ENCODE peak calls at places on chromosomes 11 and 22, in seven cellular contexts. C is GM23248, J is H9, A is lung, F is HCT116, E is tibial artery, Y is lower lobe of right lung. R is an unnamed sample. For H3K27me3, the result is how much of the 10 kb centered on the place peaks cover.

GRCh38 chr22:37079668-37080171 is 28.2 kb downstream of the KCTD17 start:
- DNase-seq in C (peak), J (no peak), A (no peak), F (no peak), E (no peak), Y (peak), R (no peak)

GRCh38 chr11:133714471-133715375 is 130.6 kb downstream of the SPATA19 start:
- DNase-seq in C (no peak), J (no peak), A (no peak), F (no peak), E (no peak), Y (no peak), R (peak)

GRCh38 chr22:23118647-23119491 is 22.9 kb downstream of the RSPH14 start:
- DNase-seq in C (no peak), J (no peak), A (no peak), F (no peak), E (no peak), Y (no peak), R (no peak)

GRCh38 chr22:22871536-22872278 is 15.9 kb upstream of the IGLL5 start:
- DNase-seq in C (no peak), J (no peak), A (no peak), F (no peak), E (no peak), Y (no peak), R (no peak)

GRCh38 chr11:7514099-7514725 is 413 bp downstream of the PPFIBP2 start:
- DNase-seq in C (peak), J (no peak), A (no peak), F (no peak), E (peak), Y (peak), R (no peak)

GRCh38 chr11:9738126-9738525 is 74.2 kb downstream of the SWAP70 start:
- DNase-seq in C (no peak), J (no peak), A (no peak), F (no peak), E (peak), Y (no peak), R (no peak)

GRCh38 chr11:62018978-62019664 is 51.7 kb upstream of the FTH1 start:
- DNase-seq in C (no peak), J (no peak), A (no peak), F (no peak), E (no peak), Y (no peak), R (no peak)

GRCh38 chr11:119204066-119204465 is 2.1 kb upstream of the CBL start:
- DNase-seq in C (no peak), J (no peak), A (no peak), F (no peak), E (no peak), Y (no peak), R (no peak)

GRCh38 chr11:76670475-76671235 is at the start of gene LRRC32:
- DNase-seq in C (peak), J (peak), A (peak), F (no peak), E (peak), Y (peak), R (peak)

GRCh38 chr22:25210831-25211230 is 8.6 kb upstream of the CRYBB2 start:
- DNase-seq in C (no peak), J (no peak), A (no peak), F (no peak), E (no peak), Y (no peak), R (no peak)

GRCh38 chr22:42641801-42642413 is 1.5 kb upstream of the ATP5MGL start:
- DNase-seq in C (no peak), J (no peak), A (no peak), F (no peak), E (no peak), Y (no peak), R (no peak)

GRCh38 chr11:118224512-118225180 is at the start of gene JAML:
- DNase-seq in C (no peak), J (no peak), A (no peak), F (no peak), E (no peak), Y (no peak), R (no peak)

GRCh38 chr22:48098243-48098935 is 1335.9 kb downstream of the TBC1D22A start:
- DNase-seq in C (no peak), J (no peak), A (no peak), F (no peak), E (no peak), Y (no peak), R (no peak)

GRCh38 chr11:66015936-66016792 is 4.4 kb downstream of the CST6 start:
- DNase-seq in C (peak), J (no peak), A (no peak), F (no peak), E (no peak), Y (no peak), R (no peak)

GRCh38 chr11:34833602-34834001 is 82.6 kb downstream of the APIP start:
- DNase-seq in C (no peak), J (no peak), A (no peak), F (no peak), E (no peak), Y (no peak), R (no peak)

GRCh38 chr11:6623391-6624363 is 4.5 kb upstream of the TPP1 start:
- DNase-seq in C (no peak), J (no peak), A (no peak), F (no peak), E (no peak), Y (no peak), R (no peak)

GRCh38 chr22:19477321-19478085 is 1.5 kb downstream of the UFD1 start:
- DNase-seq in C (peak), J (no peak), A (no peak), F (no peak), E (no peak), Y (no peak), R (no peak)

GRCh38 chr11:516400-516799 is 9.4 kb upstream of the RNH1 start:
- DNase-seq in C (no peak), J (no peak), A (no peak), F (no peak), E (no peak), Y (no peak), R (no peak)

GRCh38 chr11:102269927-102270326 is 47.4 kb upstream of the BIRC3 start:
- DNase-seq in C (peak), J (no peak), A (no peak), F (no peak), E (no peak), Y (no peak), R (no peak)

GRCh38 chr11:64073542-64073941 is 37.8 kb downstream of the FLRT1 start:
- DNase-seq in C (no peak), J (no peak), A (no peak), F (no peak), E (no peak), Y (no peak), R (no peak)
- H3K27me3 ChIP-seq in C (under half), J (under half), A (under half), F (under half), E (under half), Y (under half), R (under half)

DNA sequence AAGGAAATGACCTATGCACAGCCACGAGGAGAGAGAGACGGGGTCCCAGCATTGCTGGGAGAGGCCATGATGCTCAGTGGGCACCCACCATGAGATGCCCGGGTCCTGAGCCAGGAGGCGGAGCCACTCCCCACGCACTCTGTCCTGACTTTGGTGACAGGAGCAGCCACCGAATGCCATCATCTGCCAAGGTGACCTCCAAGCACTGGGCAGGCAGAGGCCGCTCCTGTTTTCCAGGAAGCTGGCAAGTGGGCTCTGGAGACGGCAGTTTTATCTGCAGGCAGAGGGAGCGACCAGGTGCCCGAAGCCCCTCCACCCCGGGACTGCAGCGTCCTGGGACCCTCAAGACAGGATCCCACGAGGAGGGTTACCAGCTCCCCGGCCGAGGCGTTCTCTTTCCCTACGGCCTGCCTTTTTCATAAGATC is 453.9 kb downstream of the BRD1 start:
- DNase-seq in C (no peak), J (no peak), A (peak), F (no peak), E (no peak), Y (no peak), R (no peak)
- H3K27me3 ChIP-seq in C (under half), J (under half), A (under half), F (under half), E (under half), Y (half or more), R (under half)

GRCh38 chr11:44517541-44517940 is 47.9 kb upstream of the CD82 start:
- DNase-seq in C (no peak), J (no peak), A (no peak), F (no peak), E (no peak), Y (no peak), R (no peak)

GRCh38 chr11:44518968-44519550 is 46.4 kb upstream of the CD82 start:
- DNase-seq in C (no peak), J (no peak), A (no peak), F (no peak), E (no peak), Y (no peak), R (no peak)

GRCh38 chr11:44522294-44522693 is 43.2 kb upstream of the CD82 start:
- DNase-seq in C (no peak), J (no peak), A (no peak), F (no peak), E (no peak), Y (no peak), R (no peak)

GRCh38 chr11:44519989-44520737 is 45.3 kb upstream of the CD82 start:
- DNase-seq in C (no peak), J (no peak), A (peak), F (no peak), E (peak), Y (no peak), R (no peak)

DNA sequence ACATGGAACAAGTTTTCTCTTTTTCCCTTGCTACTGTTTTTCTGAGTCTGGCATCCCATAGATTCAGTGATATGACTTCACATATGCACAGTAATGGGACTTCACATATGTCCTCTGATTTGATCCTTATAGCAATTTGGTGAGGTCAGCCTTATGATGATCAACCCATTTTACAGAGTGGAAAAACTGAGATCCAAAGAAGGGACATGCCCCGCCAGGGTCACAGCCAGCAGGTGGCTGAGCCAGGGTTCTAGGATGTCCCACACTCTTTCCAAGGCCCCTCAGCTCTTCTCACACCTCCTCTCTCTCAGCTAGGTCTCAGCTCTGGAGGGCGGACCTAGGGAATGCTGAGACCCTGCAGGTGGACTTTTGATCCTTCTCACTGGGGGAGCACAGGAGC is 44.3 kb upstream of the CD82 start:
- DNase-seq in C (no peak), J (no peak), A (no peak), F (no peak), E (no peak), Y (no peak), R (no peak)
- H3K27me3 ChIP-seq in C (half or more), J (under half), A (under half), F (under half), E (under half), Y (under half), R (under half)

GRCh38 chr22:27327981-27328721 is 473.4 kb downstream of the MN1 start:
- DNase-seq in C (no peak), J (peak), A (no peak), F (no peak), E (no peak), Y (no peak), R (no peak)

GRCh38 chr22:27331526-27332281 is 469.9 kb downstream of the MN1 start:
- DNase-seq in C (peak), J (peak), A (peak), F (no peak), E (peak), Y (peak), R (peak)

GRCh38 chr22:27327497-27327896 is 474.1 kb downstream of the MN1 start:
- DNase-seq in C (no peak), J (no peak), A (no peak), F (no peak), E (no peak), Y (no peak), R (no peak)

GRCh38 chr22:27329471-27329870 is 472.1 kb downstream of the MN1 start:
- DNase-seq in C (no peak), J (peak), A (no peak), F (no peak), E (no peak), Y (no peak), R (peak)

GRCh38 chr22:27329966-27330645 is 471.4 kb downstream of the MN1 start:
- DNase-seq in C (no peak), J (peak), A (no peak), F (no peak), E (no peak), Y (no peak), R (peak)
- H3K27me3 ChIP-seq in C (under half), J (under half), A (under half), F (half or more), E (under half), Y (under half), R (under half)

GRCh38 chr11:92225563-92226308 is 1.1 kb downstream of the FAT3 start:
- DNase-seq in C (peak), J (peak), A (no peak), F (no peak), E (peak), Y (no peak), R (peak)

GRCh38 chr11:92227233-92227593 is 2.6 kb downstream of the FAT3 start:
- DNase-seq in C (no peak), J (peak), A (no peak), F (no peak), E (no peak), Y (no peak), R (peak)

GRCh38 chr11:92225206-92225562 is 566 bp downstream of the FAT3 start:
- DNase-seq in C (no peak), J (no peak), A (no peak), F (no peak), E (no peak), Y (no peak), R (peak)

GRCh38 chr11:92226331-92227232 is 2.0 kb downstream of the FAT3 start:
- DNase-seq in C (peak), J (peak), A (no peak), F (no peak), E (no peak), Y (no peak), R (peak)

DNA sequence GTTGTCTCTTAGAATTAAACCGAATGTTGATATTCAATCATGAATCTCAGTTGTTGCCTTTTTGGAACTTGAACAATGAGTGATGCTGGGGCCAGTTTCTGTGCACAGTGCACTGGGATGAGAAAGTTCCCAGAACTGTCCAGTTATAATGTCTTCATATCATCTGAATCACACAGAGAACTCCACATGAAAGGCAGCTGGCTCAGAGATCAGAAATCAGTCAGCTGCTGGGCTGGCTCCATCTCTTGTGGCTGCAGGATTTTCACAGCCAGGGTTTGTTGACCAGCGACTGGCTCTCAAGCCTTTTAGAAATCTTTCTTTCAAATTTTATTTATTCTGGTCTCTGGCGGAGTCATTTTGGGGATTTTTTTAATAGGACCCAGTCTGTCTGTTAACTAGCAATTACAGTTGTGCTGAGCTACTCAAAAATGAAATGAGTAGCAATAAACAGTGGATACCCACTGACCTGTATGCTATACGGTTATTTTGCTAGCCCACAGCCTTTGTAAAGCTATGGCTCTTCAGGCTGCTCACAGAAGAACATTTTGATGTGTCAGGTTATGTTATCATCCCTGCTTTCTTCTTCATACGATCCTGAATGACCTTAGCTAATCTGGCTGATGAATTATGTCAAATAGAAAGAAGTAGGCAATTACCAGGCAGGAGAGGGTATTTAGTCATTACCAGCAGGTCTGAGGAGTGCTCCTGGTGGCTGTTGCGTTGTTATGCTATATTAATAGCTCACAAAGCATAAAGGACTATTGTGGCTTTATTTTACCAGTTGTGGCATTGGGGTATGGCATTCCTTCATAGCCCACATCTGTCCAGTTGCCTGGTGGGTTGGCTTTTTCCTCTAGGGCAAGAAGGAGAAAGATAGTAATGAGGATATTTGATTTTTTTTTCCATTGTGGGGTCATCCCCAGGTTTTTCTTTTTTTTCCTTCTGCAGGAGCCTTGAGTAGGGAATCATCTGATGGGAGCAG is 3.6 kb downstream of the FAT3 start:
- DNase-seq in C (peak), J (no peak), A (no peak), F (no peak), E (peak), Y (no peak), R (no peak)
- H3K27me3 ChIP-seq in C (half or more), J (under half), A (under half), F (under half), E (under half), Y (half or more), R (under half)

GRCh38 chr11:44306469-44307244 is 3.3 kb downstream of the ALX4 start:
- DNase-seq in C (no peak), J (no peak), A (no peak), F (no peak), E (no peak), Y (no peak), R (no peak)

GRCh38 chr11:44305149-44305642 is 4.7 kb downstream of the ALX4 start:
- DNase-seq in C (no peak), J (no peak), A (no peak), F (no peak), E (no peak), Y (no peak), R (no peak)

GRCh38 chr11:44305643-44306468 is 4.1 kb downstream of the ALX4 start:
- DNase-seq in C (no peak), J (no peak), A (peak), F (no peak), E (no peak), Y (peak), R (no peak)

GRCh38 chr11:44303401-44303938 is 6.5 kb downstream of the ALX4 start:
- DNase-seq in C (no peak), J (no peak), A (no peak), F (no peak), E (no peak), Y (no peak), R (no peak)

GRCh38 chr11:44304091-44305084 is 5.6 kb downstream of the ALX4 start:
- DNase-seq in C (peak), J (peak), A (no peak), F (no peak), E (no peak), Y (no peak), R (peak)
- H3K27me3 ChIP-seq in C (half or more), J (half or more), A (under half), F (under half), E (half or more), Y (half or more), R (half or more)

GRCh38 chr11:113681711-113682410 is 24.2 kb downstream of the TMPRSS5 start:
- DNase-seq in C (no peak), J (no peak), A (no peak), F (no peak), E (no peak), Y (no peak), R (no peak)

GRCh38 chr11:113689711-113690618 is 16.1 kb downstream of the TMPRSS5 start:
- DNase-seq in C (no peak), J (no peak), A (no peak), F (peak), E (no peak), Y (no peak), R (no peak)

GRCh38 chr11:113683481-113684046 is 22.5 kb downstream of the TMPRSS5 start:
- DNase-seq in C (no peak), J (no peak), A (no peak), F (no peak), E (no peak), Y (no peak), R (no peak)

GRCh38 chr11:113684558-113684957 is 21.6 kb downstream of the TMPRSS5 start:
- DNase-seq in C (no peak), J (no peak), A (no peak), F (no peak), E (no peak), Y (no peak), R (no peak)

DNA sequence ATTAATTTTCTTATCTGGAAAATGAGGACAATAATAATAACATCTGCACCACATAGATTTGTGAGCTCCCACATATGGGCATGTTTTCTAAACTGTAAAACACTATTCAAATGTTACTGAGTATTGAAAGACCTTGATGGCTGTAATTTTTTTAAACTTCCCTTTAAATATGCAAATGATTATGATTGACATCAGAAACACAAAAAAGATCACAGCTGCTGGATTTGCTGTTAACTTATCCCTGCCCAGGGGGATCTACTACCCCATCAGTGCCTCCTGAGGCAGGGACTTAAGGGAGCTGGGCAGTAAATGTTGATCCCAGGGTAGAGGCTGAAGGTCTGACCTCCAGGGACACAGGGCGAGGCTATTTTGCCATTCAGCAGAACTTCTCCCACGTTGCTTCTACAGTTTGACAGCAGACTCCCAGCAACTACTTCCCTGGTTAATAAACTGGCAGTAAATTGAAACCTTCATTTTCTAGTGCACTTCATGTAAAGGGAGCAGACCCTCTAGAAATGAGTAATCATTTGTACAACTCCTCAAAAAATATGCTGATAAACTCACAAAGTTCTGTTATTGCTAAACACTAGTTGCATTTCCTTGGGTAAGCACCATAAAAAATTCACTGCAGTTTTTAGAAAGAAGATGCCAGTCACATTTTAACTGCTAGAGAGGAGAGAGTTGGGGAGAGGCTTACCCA is 20.3 kb downstream of the TMPRSS5 start:
- DNase-seq in C (no peak), J (no peak), A (no peak), F (no peak), E (no peak), Y (no peak), R (no peak)
- H3K27me3 ChIP-seq in C (under half), J (under half), A (under half), F (under half), E (under half), Y (under half), R (under half)

GRCh38 chr11:110712643-110713468 is 619 bp upstream of the ARHGAP20 start:
- DNase-seq in C (peak), J (peak), A (peak), F (no peak), E (peak), Y (no peak), R (peak)
- H3K27me3 ChIP-seq in C (under half), J (under half), A (under half), F (under half), E (under half), Y (under half), R (under half)

GRCh38 chr11:70054020-70054419 is 24.1 kb upstream of the ANO1 start:
- DNase-seq in C (no peak), J (peak), A (no peak), F (no peak), E (no peak), Y (no peak), R (no peak)
- H3K27me3 ChIP-seq in C (under half), J (under half), A (under half), F (under half), E (under half), Y (under half), R (under half)

R was measured in WERI-Rb-1.